ENCODE peak calls at places on chromosomes 7 and 10, in ten cellular contexts. One of them, this sample, is unnamed.

GRCh38 chr7:31692451-31692850 is 5.4 kb downstream of the PPP1R17 start:
- DNase-seq in ascending aorta: no peak
- DNase-seq in heart right ventricle: no peak
- DNase-seq in fibroblast of lung: no peak
- DNase-seq in right lobe of liver: no peak
- DNase-seq in breast epithelium: no peak
- DNase-seq in BE2C: no peak
- DNase-seq in fibroblast of pulmonary artery: no peak
- DNase-seq in lower leg skin: no peak
- DNase-seq in colonic mucosa: no peak
- DNase-seq in this sample: no peak

GRCh38 chr7:34087892-34088891 is 182.9 kb downstream of the BMPER start:
- DNase-seq in lower leg skin: no peak
- DNase-seq in fibroblast of lung: peak; percentile 47
- DNase-seq in heart right ventricle: peak; percentile 19
- DNase-seq in breast epithelium: no peak
- DNase-seq in fibroblast of pulmonary artery: peak; percentile 56
- DNase-seq in BE2C: peak; percentile 30
- DNase-seq in right lobe of liver: peak; percentile 39
- DNase-seq in colonic mucosa: peak; percentile 52
- DNase-seq in ascending aorta: no peak
- DNase-seq in this sample: peak; percentile 43

GRCh38 chr7:47581821-47582747 is at the start of gene TNS3:
- DNase-seq in colonic mucosa: no peak
- DNase-seq in BE2C: peak; percentile 47
- DNase-seq in breast epithelium: no peak
- DNase-seq in fibroblast of pulmonary artery: peak; percentile 51
- DNase-seq in right lobe of liver: peak; percentile 69
- DNase-seq in fibroblast of lung: peak; percentile 44
- DNase-seq in lower leg skin: no peak
- DNase-seq in heart right ventricle: peak; percentile 60
- DNase-seq in ascending aorta: no peak
- DNase-seq in this sample: peak; percentile 50

GRCh38 chr7:84589012-84589411 is 394.4 kb upstream of the SEMA3A start:
- DNase-seq in BE2C: no peak
- DNase-seq in lower leg skin: no peak
- DNase-seq in fibroblast of lung: no peak
- DNase-seq in heart right ventricle: no peak
- DNase-seq in ascending aorta: no peak
- DNase-seq in right lobe of liver: no peak
- DNase-seq in colonic mucosa: no peak
- DNase-seq in breast epithelium: no peak
- DNase-seq in fibroblast of pulmonary artery: no peak
- DNase-seq in this sample: no peak

GRCh38 chr7:104130726-104131125 is 77.1 kb downstream of the ORC5 start:
- DNase-seq in heart right ventricle: no peak
- DNase-seq in breast epithelium: no peak
- DNase-seq in lower leg skin: no peak
- DNase-seq in BE2C: no peak
- DNase-seq in fibroblast of lung: no peak
- DNase-seq in colonic mucosa: no peak
- DNase-seq in ascending aorta: no peak
- DNase-seq in right lobe of liver: no peak
- DNase-seq in fibroblast of pulmonary artery: no peak
- DNase-seq in this sample: no peak

GRCh38 chr10:122703483-122704448 is 4.1 kb upstream of the C10orf120 start:
- DNase-seq in fibroblast of lung: peak; percentile 43
- DNase-seq in breast epithelium: peak; percentile 70
- DNase-seq in colonic mucosa: peak; percentile 66
- DNase-seq in lower leg skin: no peak
- DNase-seq in ascending aorta: no peak
- DNase-seq in heart right ventricle: peak; percentile 74
- DNase-seq in right lobe of liver: peak; percentile 68
- DNase-seq in BE2C: peak; percentile 69
- DNase-seq in fibroblast of pulmonary artery: peak; percentile 69
- DNase-seq in this sample: peak; percentile 73

GRCh38 chr10:42754155-42755027 is 28.2 kb upstream of the BMS1 start:
- DNase-seq in BE2C: peak; percentile 32
- DNase-seq in lower leg skin: no peak
- DNase-seq in ascending aorta: no peak
- DNase-seq in colonic mucosa: no peak
- DNase-seq in fibroblast of pulmonary artery: peak; percentile 9
- DNase-seq in right lobe of liver: peak; percentile 27
- DNase-seq in fibroblast of lung: peak; percentile 24
- DNase-seq in heart right ventricle: peak; percentile 58
- DNase-seq in breast epithelium: no peak
- DNase-seq in this sample: peak; percentile 47

GRCh38 chr10:70660722-70661121 is 11.6 kb upstream of the ADAMTS14 start:
- DNase-seq in heart right ventricle: no peak
- DNase-seq in lower leg skin: no peak
- DNase-seq in colonic mucosa: no peak
- DNase-seq in fibroblast of lung: no peak
- DNase-seq in fibroblast of pulmonary artery: no peak
- DNase-seq in right lobe of liver: no peak
- DNase-seq in breast epithelium: no peak
- DNase-seq in ascending aorta: no peak
- DNase-seq in BE2C: no peak
- DNase-seq in this sample: no peak

GRCh38 chr10:3067859-3068179 is 471 bp downstream of the PFKP start:
- DNase-seq in heart right ventricle: no peak
- DNase-seq in right lobe of liver: no peak
- DNase-seq in fibroblast of lung: no peak
- DNase-seq in BE2C: no peak
- DNase-seq in breast epithelium: no peak
- DNase-seq in ascending aorta: no peak
- DNase-seq in colonic mucosa: peak; percentile 29
- DNase-seq in fibroblast of pulmonary artery: no peak
- DNase-seq in lower leg skin: no peak
- DNase-seq in this sample: no peak

GRCh38 chr10:132407846-132408278 is 10.9 kb downstream of the PWWP2B start:
- DNase-seq in breast epithelium: peak; percentile 93
- DNase-seq in right lobe of liver: peak; percentile 54
- DNase-seq in BE2C: no peak
- DNase-seq in ascending aorta: no peak
- DNase-seq in fibroblast of lung: peak; percentile 38
- DNase-seq in fibroblast of pulmonary artery: peak; percentile 24
- DNase-seq in heart right ventricle: peak; percentile 47
- DNase-seq in colonic mucosa: peak; percentile 94
- DNase-seq in lower leg skin: peak; percentile 72
- DNase-seq in this sample: peak; percentile 28

GRCh38 chr10:71698737-71699136 is 20.8 kb downstream of the C10orf105 start:
- DNase-seq in colonic mucosa: no peak
- DNase-seq in ascending aorta: no peak
- DNase-seq in heart right ventricle: no peak
- DNase-seq in fibroblast of pulmonary artery: no peak
- DNase-seq in lower leg skin: no peak
- DNase-seq in fibroblast of lung: no peak
- DNase-seq in breast epithelium: no peak
- DNase-seq in right lobe of liver: no peak
- DNase-seq in BE2C: no peak
- DNase-seq in this sample: no peak

GRCh38 chr7:75737856-75738603 is 711 bp downstream of the HIP1 start:
- DNase-seq in BE2C: no peak
- DNase-seq in ascending aorta: no peak
- DNase-seq in lower leg skin: no peak
- DNase-seq in right lobe of liver: no peak
- DNase-seq in fibroblast of lung: no peak
- DNase-seq in colonic mucosa: no peak
- DNase-seq in fibroblast of pulmonary artery: no peak
- DNase-seq in heart right ventricle: no peak
- DNase-seq in breast epithelium: no peak
- DNase-seq in this sample: no peak

GRCh38 chr7:23864984-23865383 is 155.0 kb downstream of the STK31 start:
- DNase-seq in ascending aorta: no peak
- DNase-seq in fibroblast of lung: peak; percentile 86
- DNase-seq in BE2C: no peak
- DNase-seq in heart right ventricle: no peak
- DNase-seq in fibroblast of pulmonary artery: peak; percentile 86
- DNase-seq in breast epithelium: no peak
- DNase-seq in lower leg skin: no peak
- DNase-seq in right lobe of liver: no peak
- DNase-seq in colonic mucosa: no peak
- DNase-seq in this sample: no peak

GRCh38 chr10:14433147-14433546 is 102.4 kb upstream of the FRMD4A start:
- DNase-seq in fibroblast of lung: no peak
- DNase-seq in colonic mucosa: no peak
- DNase-seq in right lobe of liver: no peak
- DNase-seq in fibroblast of pulmonary artery: no peak
- DNase-seq in lower leg skin: no peak
- DNase-seq in ascending aorta: no peak
- DNase-seq in BE2C: no peak
- DNase-seq in heart right ventricle: no peak
- DNase-seq in breast epithelium: no peak
- DNase-seq in this sample: no peak

GRCh38 chr7:17298840-17299476 is 506 bp downstream of the AHR start:
- DNase-seq in ascending aorta: no peak
- DNase-seq in fibroblast of lung: no peak
- DNase-seq in right lobe of liver: peak; percentile 68
- DNase-seq in fibroblast of pulmonary artery: peak; percentile 42
- DNase-seq in breast epithelium: peak; percentile 54
- DNase-seq in lower leg skin: peak; percentile 51
- DNase-seq in heart right ventricle: peak; percentile 58
- DNase-seq in colonic mucosa: peak; percentile 64
- DNase-seq in BE2C: peak; percentile 7
- DNase-seq in this sample: peak; percentile 68
- TF ChIP-seq CTCF in ascending aorta: no peak
- TF ChIP-seq CTCF in fibroblast of lung: no peak
- TF ChIP-seq CTCF in right lobe of liver: no peak
- TF ChIP-seq CTCF in fibroblast of pulmonary artery: no peak
- TF ChIP-seq CTCF in breast epithelium: no peak
- TF ChIP-seq CTCF in lower leg skin: no peak
- TF ChIP-seq CTCF in heart right ventricle: no peak
- TF ChIP-seq CTCF in colonic mucosa: no peak
- TF ChIP-seq CTCF in BE2C: no peak
- TF ChIP-seq CTCF in this sample: no peak

GRCh38 chr10:17450024-17450423 is 4.4 kb downstream of the ST8SIA6 start:
- DNase-seq in BE2C: no peak
- DNase-seq in breast epithelium: no peak
- DNase-seq in colonic mucosa: no peak
- DNase-seq in fibroblast of lung: no peak
- DNase-seq in fibroblast of pulmonary artery: no peak
- DNase-seq in right lobe of liver: no peak
- DNase-seq in lower leg skin: no peak
- DNase-seq in ascending aorta: no peak
- DNase-seq in heart right ventricle: no peak
- DNase-seq in this sample: no peak

GRCh38 chr10:17453035-17453376 is 1.4 kb downstream of the ST8SIA6 start:
- DNase-seq in ascending aorta: no peak
- DNase-seq in BE2C: no peak
- DNase-seq in lower leg skin: no peak
- DNase-seq in fibroblast of lung: no peak
- DNase-seq in right lobe of liver: no peak
- DNase-seq in colonic mucosa: no peak
- DNase-seq in heart right ventricle: no peak
- DNase-seq in breast epithelium: no peak
- DNase-seq in fibroblast of pulmonary artery: no peak
- DNase-seq in this sample: no peak

GRCh38 chr10:17454181-17454800 is at the start of gene ST8SIA6:
- DNase-seq in BE2C: peak; percentile 30
- DNase-seq in right lobe of liver: peak; percentile 54
- DNase-seq in fibroblast of pulmonary artery: peak; percentile 48
- DNase-seq in fibroblast of lung: peak; percentile 49
- DNase-seq in breast epithelium: no peak
- DNase-seq in heart right ventricle: peak; percentile 64
- DNase-seq in lower leg skin: peak; percentile 21
- DNase-seq in colonic mucosa: peak; percentile 51
- DNase-seq in ascending aorta: no peak
- DNase-seq in this sample: no peak

GRCh38 chr10:17453377-17454091 is 861 bp downstream of the ST8SIA6 start:
- DNase-seq in ascending aorta: no peak
- DNase-seq in right lobe of liver: peak; percentile 44
- DNase-seq in lower leg skin: no peak
- DNase-seq in heart right ventricle: peak; percentile 47
- DNase-seq in fibroblast of lung: peak; percentile 21
- DNase-seq in fibroblast of pulmonary artery: peak; percentile 20
- DNase-seq in BE2C: no peak
- DNase-seq in breast epithelium: peak; percentile 64
- DNase-seq in colonic mucosa: peak; percentile 61
- DNase-seq in this sample: no peak

DNA sequence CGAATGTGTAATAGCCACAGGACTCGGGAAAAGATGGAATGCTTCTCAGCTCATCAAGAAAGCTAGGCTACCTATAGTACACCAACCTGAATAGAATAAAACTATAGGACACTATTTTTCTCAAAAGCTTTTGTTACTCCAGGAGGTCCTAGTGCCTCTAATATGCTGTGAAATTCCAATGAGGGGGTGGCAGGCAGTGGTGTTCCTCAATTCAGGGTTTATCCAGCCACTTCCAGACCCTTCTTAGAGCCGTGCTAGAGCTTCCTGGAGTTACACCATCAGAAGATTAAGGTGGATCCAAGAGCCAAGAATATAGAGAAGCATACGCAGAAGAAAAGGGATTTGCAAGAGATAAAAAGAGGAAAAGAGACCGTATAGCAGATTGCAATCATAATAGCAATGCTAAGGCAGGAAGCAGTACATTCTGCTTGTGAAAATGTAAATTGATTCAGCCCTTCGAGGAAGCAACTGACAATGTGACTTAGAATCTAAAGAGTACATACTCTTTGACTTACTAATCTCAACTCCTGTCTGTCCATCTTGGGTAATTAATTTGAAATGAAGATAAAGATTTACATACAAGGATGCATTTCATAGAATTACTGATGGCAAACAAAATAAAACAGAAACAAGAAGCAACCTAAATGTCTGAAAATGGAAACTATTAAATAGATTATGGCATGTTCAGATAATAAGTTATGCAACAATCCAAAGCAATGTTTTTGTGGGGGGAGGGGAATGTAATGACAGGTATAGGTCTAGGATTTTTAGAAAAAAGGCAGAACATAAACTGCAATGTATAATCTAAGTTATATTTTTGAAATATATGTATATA is 2.1 kb downstream of the ST8SIA6 start:
- DNase-seq in lower leg skin: no peak
- DNase-seq in fibroblast of lung: peak; percentile 5
- DNase-seq in heart right ventricle: no peak
- DNase-seq in fibroblast of pulmonary artery: no peak
- DNase-seq in ascending aorta: no peak
- DNase-seq in colonic mucosa: no peak
- DNase-seq in BE2C: no peak
- DNase-seq in breast epithelium: no peak
- DNase-seq in right lobe of liver: no peak
- DNase-seq in this sample: no peak
- H3K4me3 ChIP-seq in lower leg skin: no peak overlapping the region
- H3K4me3 ChIP-seq in fibroblast of lung: no peak overlapping the region
- H3K4me3 ChIP-seq in heart right ventricle: peak overlapping the region; percentile 72
- H3K4me3 ChIP-seq in fibroblast of pulmonary artery: no peak overlapping the region
- H3K4me3 ChIP-seq in ascending aorta: no peak overlapping the region
- H3K4me3 ChIP-seq in colonic mucosa: no peak overlapping the region
- H3K4me3 ChIP-seq in BE2C: no peak overlapping the region
- H3K4me3 ChIP-seq in breast epithelium: no peak overlapping the region
- H3K4me3 ChIP-seq in right lobe of liver: no peak overlapping the region
- H3K4me3 ChIP-seq in this sample: no peak overlapping the region

GRCh38 chr7:96826089-96826488 is 116.4 kb upstream of the SEM1 start:
- DNase-seq in right lobe of liver: no peak
- DNase-seq in breast epithelium: no peak
- DNase-seq in colonic mucosa: no peak
- DNase-seq in BE2C: no peak
- DNase-seq in fibroblast of lung: no peak
- DNase-seq in lower leg skin: no peak
- DNase-seq in ascending aorta: no peak
- DNase-seq in heart right ventricle: no peak
- DNase-seq in fibroblast of pulmonary artery: no peak
- DNase-seq in this sample: no peak
- TF ChIP-seq CTCF in right lobe of liver: no peak
- TF ChIP-seq CTCF in breast epithelium: no peak
- TF ChIP-seq CTCF in colonic mucosa: no peak
- TF ChIP-seq CTCF in BE2C: no peak
- TF ChIP-seq CTCF in fibroblast of lung: no peak
- TF ChIP-seq CTCF in lower leg skin: no peak
- TF ChIP-seq CTCF in ascending aorta: no peak
- TF ChIP-seq CTCF in heart right ventricle: no peak
- TF ChIP-seq CTCF in fibroblast of pulmonary artery: no peak
- TF ChIP-seq CTCF in this sample: no peak

GRCh38 chr10:112959207-112959838 is 9.3 kb downstream of the TCF7L2 start:
- DNase-seq in heart right ventricle: no peak
- DNase-seq in breast epithelium: no peak
- DNase-seq in fibroblast of lung: no peak
- DNase-seq in colonic mucosa: no peak
- DNase-seq in lower leg skin: no peak
- DNase-seq in ascending aorta: no peak
- DNase-seq in right lobe of liver: no peak
- DNase-seq in BE2C: no peak
- DNase-seq in fibroblast of pulmonary artery: peak; percentile 68
- DNase-seq in this sample: no peak
- H3K4me3 ChIP-seq in heart right ventricle: no peak overlapping the region
- H3K4me3 ChIP-seq in breast epithelium: no peak overlapping the region
- H3K4me3 ChIP-seq in fibroblast of lung: no peak overlapping the region
- H3K4me3 ChIP-seq in colonic mucosa: no peak overlapping the region
- H3K4me3 ChIP-seq in lower leg skin: no peak overlapping the region
- H3K4me3 ChIP-seq in ascending aorta: no peak overlapping the region
- H3K4me3 ChIP-seq in right lobe of liver: no peak overlapping the region
- H3K4me3 ChIP-seq in BE2C: no peak overlapping the region
- H3K4me3 ChIP-seq in fibroblast of pulmonary artery: no peak overlapping the region
- H3K4me3 ChIP-seq in this sample: no peak overlapping the region

This sample was measured in NB4.